ENCODE peak calls at places on chromosomes 5 and 9, in eight cellular contexts. A, I, F, Q, L, C, P and K are unnamed samples.

GRCh38 chr5:135537271-135537670 is 1.5 kb upstream of the NEUROG1 start:
- DNase-seq in A (no peak), I (no peak), F (no peak), Q (no peak), L (no peak), C (no peak), P (no peak), K (no peak)

GRCh38 chr5:77144837-77145139 is 57.7 kb upstream of the ZBED3 start:
- DNase-seq in A (no peak), I (no peak), F (no peak), Q (no peak), L (no peak), C (no peak), P (no peak), K (no peak)

GRCh38 chr5:61293873-61294272 is 38.2 kb upstream of the ZSWIM6 start:
- DNase-seq in A (no peak), I (no peak), F (no peak), Q (no peak), L (no peak), C (no peak), P (no peak), K (no peak)

GRCh38 chr5:168207450-168208029 is 83.9 kb upstream of the WWC1 start:
- DNase-seq in A (no peak), I (no peak), F (no peak), Q (no peak), L (no peak), C (no peak), P (no peak), K (no peak)

GRCh38 chr5:114988096-114988495 is 181.6 kb downstream of the TRIM36 start:
- DNase-seq in A (no peak), I (no peak), F (no peak), Q (no peak), L (no peak), C (no peak), P (no peak), K (no peak)

GRCh38 chr9:86303316-86303975 is 21.1 kb upstream of the ISCA1 start:
- DNase-seq in A (no peak), I (no peak), F (no peak), Q (no peak), L (no peak), C (no peak), P (no peak), K (no peak)

GRCh38 chr5:10564838-10565784 is 1.2 kb downstream of the ANKRD33B start:
- DNase-seq in A (no peak), I (no peak), F (no peak), Q (no peak), L (no peak), C (no peak), P (no peak), K (no peak)

GRCh38 chr5:82335807-82336206 is 57.7 kb upstream of the RPS23 start:
- DNase-seq in A (no peak), I (no peak), F (no peak), Q (no peak), L (no peak), C (no peak), P (peak), K (no peak)

GRCh38 chr9:84679571-84679970 is 10.0 kb downstream of the NTRK2 start:
- DNase-seq in A (no peak), I (no peak), F (no peak), Q (no peak), L (no peak), C (no peak), P (no peak), K (no peak)

GRCh38 chr9:34989056-34989945 is at the start of gene DNAJB5:
- DNase-seq in A (peak), I (peak), F (peak), Q (peak), L (peak), C (peak), P (peak), K (peak)
- TF ChIP-seq POLR2A in A (peak), I (peak), F (peak), Q (peak), L (peak), C (peak), P (no peak), K (no peak)

GRCh38 chr5:90783460-90784333 is 225.1 kb downstream of the ADGRV1 start:
- DNase-seq in A (no peak), I (peak), F (peak), Q (peak), L (peak), C (peak), P (peak), K (peak)
- TF ChIP-seq POLR2A in A (no peak), I (no peak), F (no peak), Q (no peak), L (no peak), C (no peak), P (no peak), K (no peak)

DNA sequence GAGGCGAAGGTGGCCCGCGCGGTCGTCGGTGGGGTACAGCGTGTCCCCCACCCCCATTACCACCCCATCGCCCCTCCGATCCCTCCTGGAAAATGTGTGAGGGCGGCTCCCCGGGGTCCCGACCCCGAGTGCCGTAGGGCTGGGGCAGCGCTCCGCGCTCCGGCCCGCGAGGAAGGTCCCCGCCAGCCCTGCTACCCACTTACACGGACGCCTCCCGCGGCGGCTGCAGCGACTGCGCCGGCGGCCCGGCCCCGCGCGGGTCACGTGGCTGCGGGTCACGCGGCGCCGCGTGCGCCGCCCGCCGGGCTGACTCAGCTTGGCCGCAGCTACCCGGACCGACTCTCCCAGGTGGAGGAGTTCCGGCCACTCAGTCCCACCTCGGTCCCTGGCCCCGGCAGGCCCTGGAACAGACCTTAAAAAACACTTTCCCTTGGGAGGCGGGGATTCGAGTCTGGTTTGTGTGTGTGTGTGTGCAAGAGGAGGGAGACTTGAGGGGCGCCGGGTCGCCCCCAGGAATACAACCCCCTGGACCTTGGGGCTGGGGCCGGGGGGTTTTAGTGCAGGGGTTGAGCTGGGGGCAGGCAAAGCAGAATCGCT is at the start of gene GNPDA1:
- DNase-seq in A (peak), I (peak), F (peak), Q (peak), L (peak), C (peak), P (peak), K (peak)
- TF ChIP-seq POLR2A in A (peak), I (peak), F (no peak), Q (no peak), L (peak), C (peak), P (peak), K (peak)

DNA sequence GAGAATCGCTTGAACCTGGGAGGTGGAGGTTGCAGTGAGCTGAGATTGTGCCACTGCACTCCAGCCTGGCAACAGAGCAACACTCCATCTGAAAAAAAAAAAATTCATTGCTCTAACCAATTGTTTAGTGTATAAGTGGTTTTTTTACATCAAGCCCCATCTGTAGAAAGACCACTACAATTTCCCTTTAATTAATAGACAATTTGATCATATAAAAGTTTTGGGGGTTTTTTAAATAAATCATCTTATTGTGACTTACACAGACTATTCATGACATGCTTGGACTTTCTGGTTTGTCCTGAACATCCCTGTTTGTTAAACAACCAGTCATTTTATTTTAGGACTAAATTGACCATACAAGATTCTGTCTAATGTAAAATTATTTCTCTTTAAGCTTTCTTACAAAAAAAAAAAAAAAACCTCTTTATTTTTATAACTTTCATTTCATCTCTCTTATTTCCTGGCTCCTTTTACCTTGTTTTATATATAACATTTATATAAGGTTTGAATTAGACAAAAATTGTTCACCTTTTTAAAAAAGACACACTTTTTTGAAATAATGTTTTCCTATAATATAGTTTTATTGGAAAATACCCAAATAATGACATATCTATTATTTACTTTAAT is 9.8 kb upstream of the FANCC start:
- DNase-seq in A (no peak), I (peak), F (no peak), Q (no peak), L (no peak), C (no peak), P (no peak), K (no peak)
- TF ChIP-seq POLR2A in A (no peak), I (no peak), F (no peak), Q (no peak), L (no peak), C (no peak), P (no peak), K (no peak)

DNA sequence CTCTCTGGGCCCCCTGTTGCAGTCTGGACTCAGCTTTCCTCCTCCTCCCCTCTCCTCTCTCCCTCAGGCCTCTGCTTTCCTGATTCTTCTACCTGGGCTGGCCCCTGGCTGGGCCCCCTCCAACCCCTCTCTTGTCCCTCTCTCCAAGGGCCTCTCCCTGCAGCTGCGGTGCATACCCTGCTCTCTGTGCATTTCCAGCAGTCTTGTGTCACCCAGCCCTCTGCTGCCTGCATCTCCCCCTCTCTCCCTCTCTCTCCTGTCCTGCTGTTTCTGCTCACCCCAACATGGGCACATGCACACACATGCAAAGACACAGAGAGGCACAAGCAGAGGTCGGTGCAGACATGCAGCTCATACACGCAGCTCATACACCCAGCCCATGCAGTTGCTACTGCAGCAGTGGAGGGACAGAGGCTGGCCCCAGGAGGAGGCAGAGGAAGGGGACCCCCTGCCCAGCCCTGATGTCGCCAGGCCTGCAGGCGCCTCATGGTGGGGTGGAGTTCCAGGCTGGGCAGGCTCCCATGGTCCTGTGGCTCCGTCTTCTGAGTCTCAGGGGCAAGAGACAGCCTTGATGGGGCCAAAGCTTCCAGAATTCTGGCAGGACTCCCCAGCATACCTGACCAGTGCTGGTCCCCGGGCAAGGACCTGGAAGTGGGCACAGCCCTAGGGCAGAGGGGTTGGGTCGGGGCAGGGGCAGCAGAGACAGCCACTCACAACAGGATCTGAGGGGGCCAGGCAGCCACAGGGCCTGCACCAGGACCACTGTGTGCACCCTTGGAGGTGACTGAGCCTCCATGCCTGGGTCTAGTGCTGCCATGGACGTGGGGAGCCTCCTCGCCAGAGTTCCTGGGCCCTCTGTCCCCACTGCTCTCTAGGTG is 216.9 kb downstream of the C9orf50 start:
- DNase-seq in A (no peak), I (no peak), F (no peak), Q (no peak), L (no peak), C (no peak), P (no peak), K (no peak)
- TF ChIP-seq POLR2A in A (no peak), I (no peak), F (no peak), Q (no peak), L (no peak), C (no peak), P (no peak), K (no peak)

GRCh38 chr9:131657456-131657855 is 82.4 kb downstream of the RAPGEF1 start:
- DNase-seq in A (no peak), I (no peak), F (no peak), Q (no peak), L (no peak), C (no peak), P (no peak), K (no peak)

GRCh38 chr9:131660466-131661405 is 79.1 kb downstream of the RAPGEF1 start:
- DNase-seq in A (no peak), I (no peak), F (no peak), Q (no peak), L (no peak), C (no peak), P (no peak), K (no peak)

GRCh38 chr9:131657890-131658752 is 81.8 kb downstream of the RAPGEF1 start:
- DNase-seq in A (no peak), I (peak), F (no peak), Q (no peak), L (no peak), C (no peak), P (no peak), K (no peak)

GRCh38 chr9:131657031-131657377 is 82.9 kb downstream of the RAPGEF1 start:
- DNase-seq in A (no peak), I (no peak), F (no peak), Q (no peak), L (no peak), C (no peak), P (no peak), K (no peak)

GRCh38 chr9:131658753-131659129 is 81.1 kb downstream of the RAPGEF1 start:
- DNase-seq in A (no peak), I (no peak), F (no peak), Q (no peak), L (no peak), C (no peak), P (no peak), K (no peak)
- TF ChIP-seq POLR2A in A (no peak), I (no peak), F (no peak), Q (no peak), L (no peak), C (no peak), P (no peak), K (no peak)

DNA sequence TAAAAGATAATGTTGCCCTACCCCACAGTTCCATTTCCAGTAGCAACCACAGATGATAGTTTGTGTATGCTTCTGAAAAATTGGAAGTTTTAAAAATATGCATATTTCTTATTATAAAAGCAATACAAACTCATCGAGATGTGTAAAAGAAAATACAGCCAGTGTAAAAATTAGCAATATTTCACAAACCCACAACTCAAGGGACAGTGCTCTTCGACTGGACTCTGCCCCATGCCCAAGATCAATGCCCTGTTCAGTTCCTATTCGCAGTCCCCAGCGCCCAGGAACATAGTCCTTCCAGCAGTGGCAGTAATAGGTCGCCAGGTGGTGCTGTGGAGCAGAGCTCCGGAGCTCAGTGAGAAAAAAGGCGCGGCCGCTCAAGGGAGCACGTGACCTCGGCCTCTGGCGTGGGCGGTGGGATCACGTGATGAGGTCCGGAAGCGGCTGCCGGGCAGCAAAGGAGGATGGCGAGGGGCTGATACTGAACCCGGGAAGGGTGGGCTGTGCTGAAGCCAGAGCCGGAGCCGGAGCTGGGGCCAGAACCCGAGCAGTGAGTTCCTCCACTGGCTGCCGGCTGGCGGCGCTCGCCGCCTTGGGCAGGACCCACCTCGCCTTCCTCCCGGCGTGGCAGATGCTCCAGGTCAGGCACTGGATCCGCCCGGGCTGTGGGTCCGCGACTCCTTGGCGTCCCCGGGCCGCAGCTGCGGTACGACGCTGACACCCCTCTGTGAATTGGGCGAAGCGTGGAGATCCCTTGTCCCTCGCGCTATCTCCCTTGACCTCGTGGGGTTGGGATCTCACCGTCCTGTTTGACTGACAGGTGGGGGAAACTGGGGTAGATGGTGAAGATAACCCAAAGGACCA is at the start of gene SLC36A1:
- DNase-seq in A (peak), I (peak), F (peak), Q (peak), L (peak), C (peak), P (peak), K (peak)
- TF ChIP-seq POLR2A in A (peak), I (peak), F (peak), Q (no peak), L (peak), C (no peak), P (peak), K (peak)

GRCh38 chr5:141923443-141924313 is at the start of gene DELE1:
- DNase-seq in A (peak), I (peak), F (peak), Q (peak), L (peak), C (peak), P (peak), K (peak)
- TF ChIP-seq POLR2A in A (peak), I (peak), F (peak), Q (peak), L (peak), C (peak), P (peak), K (peak)